ENCODE peak calls at places on chromosomes 3 and 15, in four cellular contexts. T is NT2/D1, M is kidney epithelial cell, C is AG04450. Z is an unnamed sample.

GRCh38 chr15:59208850-59209249 is 2.2 kb downstream of the LDHAL6B start:
- DNase-seq in C (no peak), T (no peak), M (no peak), Z (no peak)

GRCh38 chr3:71121429-71122167 is 461.9 kb downstream of the FOXP1 start:
- DNase-seq in T (no peak), M (no peak), C (no peak), Z (no peak)

GRCh38 chr15:58980351-58980939 is 7.0 kb upstream of the RNF111 start:
- DNase-seq in M (no peak), T (no peak), C (no peak), Z (peak; percentile 65)

GRCh38 chr3:13160619-13161018 is 87.4 kb upstream of the IQSEC1 start:
- DNase-seq in T (no peak), M (no peak), C (no peak), Z (no peak)

GRCh38 chr3:67979342-67979741 is 324.9 kb upstream of the SUCLG2 start:
- DNase-seq in M (no peak), T (no peak), C (no peak), Z (no peak)

GRCh38 chr3:30355622-30356021 is 250.8 kb upstream of the TGFBR2 start:
- DNase-seq in M (peak; percentile 68), C (no peak), T (no peak), Z (no peak)

GRCh38 chr3:187401861-187402260 is 33.7 kb downstream of the RTP4 start:
- DNase-seq in T (no peak), M (no peak), C (no peak), Z (no peak)

GRCh38 chr15:45181491-45182285 is 6.1 kb downstream of the SHF start:
- DNase-seq in T (no peak), M (no peak), C (no peak), Z (no peak)

GRCh38 chr3:150495563-150496168 is 50.6 kb downstream of the SERP1 start:
- DNase-seq in T (no peak), M (peak; percentile 10), C (peak; percentile 16), Z (peak; percentile 39)

GRCh38 chr15:95760508-95760907 is 570.0 kb upstream of the NR2F2 start:
- DNase-seq in M (no peak), C (no peak), T (peak; percentile 57), Z (no peak)

DNA sequence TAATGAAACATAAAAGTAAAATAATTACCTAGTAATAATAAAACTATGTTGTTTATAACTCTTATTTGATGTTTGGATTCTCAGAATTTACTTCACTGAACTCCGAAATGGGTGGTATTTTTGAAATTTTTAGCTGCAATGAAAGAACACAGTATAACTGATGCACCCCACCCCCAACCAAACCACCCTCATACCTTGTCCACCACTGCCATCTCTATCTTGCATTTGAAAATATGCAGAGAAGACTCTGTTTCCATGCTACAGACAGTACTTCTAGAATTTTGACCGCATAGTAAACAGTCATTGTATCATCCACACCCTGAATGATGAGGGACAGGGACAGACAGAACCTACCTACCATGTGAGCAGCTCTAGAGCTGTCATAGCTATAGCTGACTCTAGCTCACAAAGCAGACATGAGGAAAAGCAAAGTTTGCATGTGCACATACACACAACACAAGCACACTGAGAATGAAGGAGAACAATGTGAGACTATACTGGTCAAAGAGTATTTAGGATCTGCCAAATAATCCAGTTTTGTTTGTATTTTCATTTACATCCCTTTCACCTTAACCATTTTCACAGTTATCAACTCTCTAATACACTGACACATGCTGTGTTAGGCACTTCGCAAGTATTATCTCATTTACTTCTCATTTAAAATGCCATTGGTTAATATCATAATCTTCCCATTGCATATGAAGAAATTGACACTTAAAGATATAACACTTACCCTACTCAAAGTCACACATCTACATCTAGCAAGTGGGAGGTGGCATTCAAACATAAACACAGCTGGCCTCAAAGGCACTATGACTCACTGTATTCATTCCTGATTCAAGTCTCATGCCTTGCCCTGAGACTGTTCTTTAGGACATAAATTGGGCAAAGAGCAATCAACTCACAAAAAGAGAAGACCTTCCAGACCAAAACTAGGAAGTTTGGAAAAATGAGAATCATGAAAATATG is 1014.7 kb upstream of the CFAP20DC start:
- DNase-seq in C (peak; percentile 18), M (peak; percentile 57), T (no peak), Z (no peak)
- H3K4me3 ChIP-seq in C (no peak overlapping the region), M (no peak overlapping the region), T (no peak overlapping the region), Z (no peak overlapping the region)

DNA sequence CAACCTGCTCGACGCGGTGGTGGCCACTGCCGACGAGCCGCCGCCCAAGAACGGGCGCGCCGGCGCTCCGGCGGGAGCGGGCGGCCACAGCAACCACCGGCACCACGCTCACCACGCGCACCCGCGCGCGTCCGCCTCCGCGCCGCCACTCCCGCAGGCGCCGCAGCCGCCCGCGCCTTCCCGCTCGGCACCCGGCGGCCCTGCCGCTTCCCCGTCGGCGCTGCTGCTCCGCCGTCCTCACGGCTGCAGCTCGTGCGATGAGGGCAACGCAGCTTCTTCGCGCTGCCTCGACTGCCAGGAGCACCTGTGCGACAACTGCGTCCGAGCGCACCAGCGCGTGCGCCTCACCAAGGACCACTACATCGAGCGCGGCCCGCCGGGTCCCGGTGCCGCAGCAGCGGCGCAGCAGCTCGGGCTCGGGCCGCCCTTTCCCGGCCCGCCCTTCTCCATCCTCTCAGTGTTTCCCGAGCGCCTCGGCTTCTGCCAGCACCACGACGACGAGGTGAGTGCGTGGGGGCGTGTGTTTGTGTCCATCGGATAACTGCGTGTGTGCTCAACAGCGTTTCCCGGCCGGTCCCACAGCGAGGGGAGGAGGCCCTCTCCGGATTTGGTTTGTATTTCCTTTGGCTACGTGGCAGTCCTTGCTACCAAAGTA is 761 bp downstream of the TRIM71 start:
- DNase-seq in C (no peak), T (no peak), M (no peak), Z (no peak)
- H3K4me3 ChIP-seq in C (no peak overlapping the region), T (peak overlapping the region; percentile 91), M (peak overlapping the region; percentile 58), Z (no peak overlapping the region)

GRCh38 chr3:105865867-105866350 is 2.9 kb downstream of the CBLB start:
- DNase-seq in C (no peak), T (no peak), M (no peak), Z (no peak)

GRCh38 chr3:105866656-105867653 is 1.9 kb downstream of the CBLB start:
- DNase-seq in M (no peak), C (no peak), T (no peak), Z (no peak)

GRCh38 chr3:105867690-105868449 is 942 bp downstream of the CBLB start:
- DNase-seq in T (no peak), C (no peak), M (no peak), Z (no peak)

GRCh38 chr3:105863608-105864007 is 5.2 kb downstream of the CBLB start:
- DNase-seq in M (no peak), C (no peak), T (no peak), Z (no peak)

DNA sequence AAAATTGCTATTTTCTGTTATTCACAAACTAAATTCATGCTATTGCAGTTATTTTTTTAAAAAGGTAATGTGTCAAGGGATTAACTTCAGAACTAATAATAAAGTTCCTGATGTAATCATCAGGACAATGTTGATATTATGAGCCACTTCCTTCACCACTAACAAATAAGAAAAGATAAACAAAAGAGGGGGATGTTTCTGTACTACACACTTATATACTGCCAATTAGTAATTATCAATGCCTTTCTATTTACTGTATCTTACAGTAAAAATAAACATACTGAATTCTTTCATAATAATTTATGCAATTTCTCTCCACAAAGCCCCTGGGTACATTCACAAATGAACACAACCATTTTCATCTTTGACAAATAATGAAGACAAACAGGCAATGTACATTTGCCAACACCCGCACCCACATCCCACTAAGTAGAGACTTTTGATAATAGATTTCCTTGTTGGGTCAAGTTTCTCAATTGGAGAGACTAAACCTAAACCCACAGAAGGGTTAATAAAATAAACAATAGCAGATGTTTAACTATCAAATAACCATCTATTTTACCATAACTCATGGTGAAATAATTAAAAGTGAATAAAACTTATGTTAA is 3.7 kb downstream of the CBLB start:
- DNase-seq in M (no peak), T (no peak), C (no peak), Z (no peak)
- H3K4me3 ChIP-seq in M (peak overlapping the region; percentile 99), T (no peak overlapping the region), C (no peak overlapping the region), Z (no peak overlapping the region)

GRCh38 chr15:38362355-38362754 is 91.6 kb upstream of the FAM98B start:
- DNase-seq in M (no peak), T (no peak), C (no peak), Z (no peak)

GRCh38 chr15:38373016-38373415 is 80.9 kb upstream of the FAM98B start:
- DNase-seq in T (peak; percentile 25), C (no peak), M (no peak), Z (no peak)

GRCh38 chr15:38370079-38370478 is 83.8 kb upstream of the FAM98B start:
- DNase-seq in M (no peak), T (no peak), C (no peak), Z (no peak)

GRCh38 chr15:38367476-38367875 is 86.5 kb upstream of the FAM98B start:
- DNase-seq in M (no peak), C (no peak), T (no peak), Z (no peak)
- H3K4me3 ChIP-seq in M (no peak overlapping the region), C (no peak overlapping the region), T (no peak overlapping the region), Z (no peak overlapping the region)

DNA sequence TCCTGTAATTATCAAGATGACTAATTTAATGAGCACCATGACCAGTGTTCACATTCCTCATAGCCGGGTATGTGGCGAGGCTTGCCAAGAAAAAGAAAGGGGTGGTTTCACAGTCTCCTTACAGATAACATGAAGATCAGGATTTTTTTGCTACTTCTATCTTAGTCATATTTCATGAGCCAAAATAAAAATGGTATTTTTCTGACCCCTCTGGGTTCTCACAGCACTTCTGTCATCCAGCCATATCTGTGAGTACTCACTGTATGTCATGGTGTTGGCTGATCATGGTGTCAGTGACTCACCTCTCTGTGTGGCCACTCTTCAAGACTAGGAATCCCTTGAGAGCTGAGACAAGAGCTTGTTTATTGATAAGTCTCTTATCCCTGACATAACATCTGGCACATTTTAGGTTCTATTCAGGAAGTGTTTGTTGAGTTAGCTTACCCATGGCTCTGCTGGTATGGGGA is 130.5 kb upstream of the LMCD1 start:
- DNase-seq in M (peak; percentile 5), C (no peak), T (no peak), Z (no peak)
- H3K4me3 ChIP-seq in M (no peak overlapping the region), C (no peak overlapping the region), T (no peak overlapping the region), Z (no peak overlapping the region)

Z was measured in Jurkat, Clone E6-1.